ENCODE peak calls at places on chromosome 12, in ten cellular contexts. I, M, L, T, D, X, E, B, Z and F are unnamed samples.
A peak's percentile ranks its signal among the peaks of the same experiment; 100 is the strongest.

GRCh38 chr12:28108599-28108998 is 81.7 kb upstream of the CCDC91 start:
- DNase-seq in I (no peak), M (no peak), L (no peak), T (no peak), D (no peak), X (no peak), E (no peak), B (no peak), Z (no peak), F (no peak)

GRCh38 chr12:11822071-11822818 is 172.8 kb downstream of the ETV6 start:
- DNase-seq in I (no peak), M (no peak), L (no peak), T (no peak), D (no peak), X (no peak), E (no peak), B (no peak), Z (peak; percentile 52), F (no peak)

GRCh38 chr12:132154941-132155770 is 10.9 kb downstream of the NOC4L start:
- DNase-seq in I (no peak), M (no peak), L (peak; percentile 9), T (no peak), D (no peak), X (no peak), E (no peak), B (no peak), Z (no peak), F (no peak)

GRCh38 chr12:25670076-25671055 is 117.3 kb upstream of the LMNTD1 start:
- DNase-seq in I (no peak), M (no peak), L (no peak), T (no peak), D (no peak), X (no peak), E (no peak), B (peak; percentile 63), Z (peak; percentile 64), F (no peak)

GRCh38 chr12:108602209-108602705 is 4.4 kb upstream of the TMEM119 start:
- DNase-seq in I (no peak), M (no peak), L (no peak), T (no peak), D (no peak), X (no peak), E (no peak), B (no peak), Z (no peak), F (no peak)

GRCh38 chr12:94698553-94698952 is 48.2 kb upstream of the TMCC3 start:
- DNase-seq in I (no peak), M (no peak), L (no peak), T (peak; percentile 81), D (no peak), X (no peak), E (no peak), B (no peak), Z (no peak), F (no peak)

GRCh38 chr12:15599266-15600037 is 189.7 kb downstream of the EPS8 start:
- DNase-seq in I (no peak), M (no peak), L (no peak), T (no peak), D (no peak), X (no peak), E (no peak), B (peak; percentile 15), Z (peak; percentile 81), F (no peak)

GRCh38 chr12:28216016-28216415 is 25.8 kb downstream of the CCDC91 start:
- DNase-seq in I (no peak), M (no peak), L (no peak), T (no peak), D (no peak), X (no peak), E (no peak), B (no peak), Z (no peak), F (no peak)

GRCh38 chr12:103077108-103077773 is 119.8 kb downstream of the ASCL1 start:
- DNase-seq in I (no peak), M (no peak), L (no peak), T (no peak), D (no peak), X (no peak), E (no peak), B (no peak), Z (no peak), F (no peak)

GRCh38 chr12:49626169-49626835 is 2.9 kb downstream of the PRPF40B start:
- DNase-seq in I (no peak), M (no peak), L (no peak), T (no peak), D (no peak), X (no peak), E (no peak), B (no peak), Z (peak; percentile 22), F (no peak)

GRCh38 chr12:23132357-23132756 is 507.4 kb downstream of the ETNK1 start:
- DNase-seq in I (no peak), M (no peak), L (no peak), T (no peak), D (no peak), X (no peak), E (no peak), B (no peak), Z (no peak), F (no peak)

GRCh38 chr12:115109863-115110262 is 425.9 kb upstream of the TBX3 start:
- DNase-seq in I (no peak), M (no peak), L (no peak), T (no peak), D (no peak), X (no peak), E (no peak), B (no peak), Z (no peak), F (no peak)

GRCh38 chr12:62955678-62956077 is 20.7 kb upstream of the PPM1H start:
- DNase-seq in I (no peak), M (no peak), L (no peak), T (no peak), D (no peak), X (no peak), E (no peak), B (no peak), Z (no peak), F (no peak)

GRCh38 chr12:62948123-62948522 is 13.2 kb upstream of the PPM1H start:
- DNase-seq in I (no peak), M (no peak), L (no peak), T (no peak), D (no peak), X (no peak), E (no peak), B (no peak), Z (no peak), F (no peak)

GRCh38 chr12:62947364-62947763 is 12.4 kb upstream of the PPM1H start:
- DNase-seq in I (no peak), M (no peak), L (no peak), T (no peak), D (no peak), X (no peak), E (no peak), B (no peak), Z (no peak), F (no peak)

GRCh38 chr12:62950317-62950716 is 15.4 kb upstream of the PPM1H start:
- DNase-seq in I (no peak), M (no peak), L (no peak), T (no peak), D (no peak), X (no peak), E (no peak), B (no peak), Z (no peak), F (no peak)
- TF ChIP-seq CTCF in I (no peak), M (no peak), L (no peak), T (no peak), D (no peak), X (no peak), E (no peak), B (no peak), Z (no peak), F (no peak)

GRCh38 chr12:113241191-113242017 is 20.1 kb downstream of the TPCN1 start:
- DNase-seq in I (peak; percentile 84), M (no peak), L (no peak), T (no peak), D (no peak), X (no peak), E (no peak), B (peak; percentile 88), Z (peak; percentile 98), F (no peak)

GRCh38 chr12:113240395-113240794 is 19.1 kb downstream of the TPCN1 start:
- DNase-seq in I (no peak), M (no peak), L (no peak), T (no peak), D (no peak), X (no peak), E (no peak), B (no peak), Z (no peak), F (no peak)

GRCh38 chr12:113244015-113244983 is 23.0 kb downstream of the TPCN1 start:
- DNase-seq in I (no peak), M (no peak), L (peak; percentile 71), T (peak; percentile 94), D (no peak), X (no peak), E (peak; percentile 56), B (peak; percentile 37), Z (peak; percentile 47), F (no peak)

GRCh38 chr12:113242018-113242418 is 20.8 kb downstream of the TPCN1 start:
- DNase-seq in I (peak; percentile 74), M (no peak), L (no peak), T (no peak), D (no peak), X (no peak), E (no peak), B (peak; percentile 75), Z (peak; percentile 88), F (no peak)

DNA sequence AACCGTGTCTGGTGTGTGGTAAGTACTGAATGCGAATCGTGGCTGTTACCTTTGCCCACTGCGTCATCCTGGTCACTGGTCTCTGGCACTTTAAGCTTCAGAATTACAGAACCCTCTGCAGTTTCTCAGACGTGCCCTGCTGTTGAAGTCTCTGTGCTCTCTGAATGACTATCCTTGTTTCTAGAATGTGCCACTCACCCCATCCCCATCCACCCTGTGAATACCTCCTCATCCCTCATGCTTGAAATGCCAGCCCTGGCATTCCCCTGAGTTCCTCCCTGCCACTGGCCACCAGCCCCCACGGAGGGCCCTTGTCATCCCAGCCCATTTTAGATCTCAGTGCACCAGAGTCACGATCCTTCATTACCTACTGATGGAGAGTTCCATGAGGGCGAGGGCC is 21.3 kb downstream of the TPCN1 start:
- DNase-seq in I (no peak), M (no peak), L (no peak), T (no peak), D (no peak), X (no peak), E (no peak), B (no peak), Z (no peak), F (no peak)
- TF ChIP-seq CTCF in I (no peak), M (no peak), L (no peak), T (no peak), D (no peak), X (no peak), E (no peak), B (no peak), Z (no peak), F (no peak)

GRCh38 chr12:47855502-47855901 is 35.8 kb upstream of the HDAC7 start:
- DNase-seq in I (no peak), M (no peak), L (no peak), T (peak; percentile 17), D (no peak), X (no peak), E (no peak), B (no peak), Z (no peak), F (no peak)
- TF ChIP-seq CTCF in I (no peak), M (no peak), L (no peak), T (no peak), D (no peak), X (no peak), E (no peak), B (no peak), Z (no peak), F (no peak)

GRCh38 chr12:38523920-38524319 is 207.3 kb downstream of the ALG10B start:
- DNase-seq in I (no peak), M (no peak), L (no peak), T (no peak), D (no peak), X (no peak), E (no peak), B (no peak), Z (no peak), F (no peak)
- TF ChIP-seq CTCF in I (no peak), M (no peak), L (no peak), T (no peak), D (no peak), X (no peak), E (no peak), B (no peak), Z (no peak), F (no peak)